ENCODE peak calls at places on chromosomes 4 and X, in six cellular contexts. O, R, A, L, D and V are unnamed samples.

GRCh38 chrX:104721854-104722253 is 155.9 kb downstream of the IL1RAPL2 start:
- DNase-seq in R (no peak), L (no peak), D (no peak), O (no peak), A (no peak), V (no peak)

GRCh38 chr4:111811661-111812060 is 333.6 kb upstream of the FAM241A start:
- DNase-seq in D (no peak), O (no peak), R (no peak), L (no peak), A (no peak), V (no peak)

GRCh38 chr4:4422856-4423485 is 36.1 kb downstream of the NSG1 start:
- DNase-seq in R (no peak), O (no peak), L (no peak), A (no peak), D (no peak), V (no peak)

GRCh38 chr4:87622303-87622702 is 14.0 kb downstream of the DSPP start:
- DNase-seq in R (no peak), O (no peak), D (no peak), A (no peak), L (no peak), V (no peak)

GRCh38 chr4:186272699-186273370 is 6.8 kb downstream of the F11 start:
- DNase-seq in O (no peak), L (no peak), A (no peak), D (no peak), R (no peak), V (no peak)

GRCh38 chr4:147862043-147862692 is 130.3 kb downstream of the ARHGAP10 start:
- DNase-seq in A (no peak), O (no peak), D (no peak), R (no peak), L (no peak), V (no peak)

GRCh38 chr4:2222838-2223237 is 19.1 kb downstream of the HAUS3 start:
- DNase-seq in R (no peak), O (no peak), L (no peak), A (no peak), D (no peak), V (no peak)

GRCh38 chr4:147768113-147768512 is 36.2 kb downstream of the ARHGAP10 start:
- DNase-seq in O (peak), D (no peak), A (no peak), R (peak), L (peak), V (no peak)

GRCh38 chr4:3238721-3239120 is 10.2 kb upstream of the MSANTD1 start:
- DNase-seq in R (no peak), D (peak), O (no peak), A (no peak), L (no peak), V (no peak)

GRCh38 chr4:27132497-27132896 is 271.9 kb downstream of the STIM2 start:
- DNase-seq in L (no peak), R (no peak), O (no peak), D (no peak), A (no peak), V (no peak)

GRCh38 chr4:182730791-182731190 is 186.4 kb downstream of the DCTD start:
- DNase-seq in L (no peak), A (no peak), O (no peak), D (no peak), R (no peak), V (no peak)

GRCh38 chr4:140005699-140006098 is 148.3 kb downstream of the MAML3 start:
- DNase-seq in O (no peak), L (no peak), D (no peak), R (no peak), A (no peak), V (no peak)

GRCh38 chr4:137116144-137116543 is 416.1 kb downstream of the PCDH18 start:
- DNase-seq in L (peak), D (no peak), A (no peak), O (peak), R (peak), V (no peak)

GRCh38 chr4:114603455-114603854 is 4.8 kb downstream of the UGT8 start:
- DNase-seq in D (no peak), R (no peak), L (no peak), A (no peak), O (no peak), V (no peak)

GRCh38 chrX:151754641-151755215 is 20.2 kb downstream of the CNGA2 start:
- DNase-seq in A (no peak), R (no peak), O (peak), L (peak), D (no peak), V (no peak)

GRCh38 chr4:132227349-132228165 is 921.5 kb upstream of the PCDH10 start:
- DNase-seq in L (peak), A (no peak), R (peak), D (peak), O (no peak), V (peak)

GRCh38 chr4:87843936-87844335 is 11.2 kb downstream of the MEPE start:
- DNase-seq in L (peak), A (peak), O (peak), R (peak), D (peak), V (peak)

GRCh38 chrX:63434665-63435064 is 83.5 kb upstream of the SPIN4 start:
- DNase-seq in L (no peak), O (peak), D (peak), A (no peak), R (peak), V (peak)

GRCh38 chr4:181525641-181526040 is 717.6 kb upstream of the TENM3 start:
- DNase-seq in R (no peak), O (peak), A (no peak), D (peak), L (no peak), V (no peak)

GRCh38 chr4:3644849-3645627 is 112.8 kb upstream of the LRPAP1 start:
- DNase-seq in A (no peak), O (peak), L (no peak), D (no peak), R (peak), V (no peak)

GRCh38 chr4:73729534-73730165 is 10.7 kb upstream of the CXCL8 start:
- DNase-seq in A (peak), D (peak), R (peak), L (peak), O (peak), V (peak)

GRCh38 chr4:99723555-99724450 is 66.2 kb upstream of the C4orf54 start:
- DNase-seq in R (peak), D (no peak), A (no peak), L (peak), O (peak), V (peak)

GRCh38 chrX:69068295-69069085 is 96.8 kb downstream of the PJA1 start:
- DNase-seq in D (no peak), A (no peak), R (no peak), L (no peak), O (no peak), V (peak)

GRCh38 chrX:41406211-41406610 is 40.9 kb upstream of the NYX start:
- DNase-seq in O (peak), A (no peak), D (no peak), L (no peak), R (peak), V (no peak)

GRCh38 chr4:1249731-1250526 is 999 bp upstream of the CTBP1 start:
- DNase-seq in L (peak), A (no peak), D (no peak), R (peak), O (peak), V (no peak)

GRCh38 chr4:73721419-73721818 is 18.9 kb upstream of the CXCL8 start:
- DNase-seq in D (no peak), R (peak), O (peak), L (peak), A (peak), V (no peak)

GRCh38 chr4:48141048-48141447 is 7.0 kb upstream of the TXK start:
- DNase-seq in O (peak), A (no peak), L (peak), R (peak), D (peak), V (no peak)

GRCh38 chr4:106344324-106344970 is 24.1 kb downstream of the GIMD1 start:
- DNase-seq in O (peak), D (no peak), A (no peak), R (no peak), L (peak), V (no peak)

GRCh38 chrX:86104526-86104925 is 43.7 kb upstream of the DACH2 start:
- DNase-seq in A (no peak), O (no peak), D (no peak), L (no peak), R (no peak), V (no peak)

GRCh38 chrX:1661048-1661921 is 46.4 kb downstream of the ASMT start:
- DNase-seq in O (peak), R (no peak), A (no peak), D (no peak), L (no peak), V (peak)

GRCh38 chr4:89245459-89245858 is 62.1 kb downstream of the GPRIN3 start:
- DNase-seq in R (no peak), L (no peak), A (no peak), O (no peak), D (no peak), V (no peak)

GRCh38 chr4:158255727-158256324 is 45.5 kb downstream of the TMEM144 start:
- DNase-seq in D (peak), A (no peak), R (peak), O (peak), L (peak), V (no peak)

GRCh38 chrX:103343105-103343504 is 13.1 kb downstream of the TCEAL7 start:
- DNase-seq in D (peak), R (peak), A (no peak), O (peak), L (peak), V (peak)

GRCh38 chrX:48471504-48471903 is 1.4 kb upstream of the SLC38A5 start:
- DNase-seq in L (no peak), R (no peak), O (no peak), A (no peak), D (no peak), V (peak)

GRCh38 chr4:147516133-147516532 is 35.2 kb downstream of the EDNRA start:
- DNase-seq in R (no peak), A (no peak), L (no peak), D (no peak), O (no peak), V (no peak)

GRCh38 chr4:143986173-143986572 is 33.0 kb downstream of the GYPB start:
- DNase-seq in L (no peak), D (no peak), A (no peak), O (no peak), R (no peak), V (no peak)

GRCh38 chr4:167114416-167114971 is 119.8 kb downstream of the SPOCK3 start:
- DNase-seq in O (peak), D (peak), L (no peak), A (no peak), R (peak), V (no peak)

GRCh38 chr4:185285632-185286393 is 76.4 kb downstream of the SNX25 start:
- DNase-seq in R (no peak), L (no peak), O (no peak), D (no peak), A (no peak), V (no peak)

GRCh38 chrX:10617186-10617963 is 3.0 kb downstream of the MID1 start:
- DNase-seq in A (no peak), R (no peak), L (no peak), D (no peak), O (peak), V (no peak)

GRCh38 chr4:158461336-158461735 is 60.3 kb upstream of the RXFP1 start:
- DNase-seq in D (no peak), A (no peak), R (no peak), L (no peak), O (peak), V (no peak)